ENCODE peak calls at places on chromosome 2, in seven cellular contexts. B, I, Q, Z, A, J and O are unnamed samples.

GRCh38 chr2:200479617-200480292 is 30.1 kb downstream of the KCTD18 start:
- DNase-seq in B (no peak), I (peak), Q (no peak), Z (no peak), A (peak), J (peak), O (no peak)

GRCh38 chr2:6917761-6918421 is 679 bp downstream of the RNF144A start:
- DNase-seq in B (no peak), I (no peak), Q (no peak), Z (no peak), A (no peak), J (no peak), O (no peak)

GRCh38 chr2:170929686-170930050 is 615 bp downstream of the GORASP2 start:
- DNase-seq in B (no peak), I (peak), Q (no peak), Z (peak), A (no peak), J (peak), O (no peak)

GRCh38 chr2:51018145-51018544 is 13.8 kb downstream of the NRXN1 start:
- DNase-seq in B (no peak), I (no peak), Q (no peak), Z (no peak), A (no peak), J (no peak), O (no peak)

GRCh38 chr2:18218160-18218933 is 339.9 kb downstream of the KCNS3 start:
- DNase-seq in B (no peak), I (no peak), Q (no peak), Z (no peak), A (no peak), J (no peak), O (no peak)

GRCh38 chr2:191217580-191217979 is 27.6 kb upstream of the MYO1B start:
- DNase-seq in B (no peak), I (peak), Q (no peak), Z (no peak), A (no peak), J (peak), O (no peak)

GRCh38 chr2:29235411-29235810 is 120.2 kb downstream of the CLIP4 start:
- DNase-seq in B (no peak), I (no peak), Q (no peak), Z (no peak), A (no peak), J (no peak), O (no peak)

GRCh38 chr2:169526451-169526850 is 16.9 kb downstream of the KLHL41 start:
- DNase-seq in B (no peak), I (no peak), Q (no peak), Z (no peak), A (no peak), J (peak), O (no peak)

GRCh38 chr2:20618468-20618885 is 32.4 kb downstream of the HS1BP3 start:
- DNase-seq in B (no peak), I (no peak), Q (no peak), Z (no peak), A (no peak), J (no peak), O (no peak)

GRCh38 chr2:213443952-213444351 is 159.7 kb downstream of the SPAG16 start:
- DNase-seq in B (no peak), I (no peak), Q (no peak), Z (no peak), A (no peak), J (no peak), O (no peak)

GRCh38 chr2:100903534-100904258 is 83.8 kb downstream of the NPAS2 start:
- DNase-seq in B (no peak), I (no peak), Q (peak), Z (no peak), A (no peak), J (peak), O (no peak)

GRCh38 chr2:70089220-70089945 is 2.1 kb downstream of the PCBP1 start:
- DNase-seq in B (no peak), I (peak), Q (no peak), Z (peak), A (no peak), J (no peak), O (no peak)

GRCh38 chr2:64859208-64860161 is 129.7 kb upstream of the SLC1A4 start:
- DNase-seq in B (peak), I (peak), Q (peak), Z (peak), A (peak), J (peak), O (no peak)

GRCh38 chr2:236943841-236944513 is 141.7 kb upstream of the COPS8 start:
- DNase-seq in B (no peak), I (no peak), Q (no peak), Z (no peak), A (no peak), J (no peak), O (no peak)

GRCh38 chr2:124967325-124967724 is 942.2 kb downstream of the CNTNAP5 start:
- DNase-seq in B (no peak), I (no peak), Q (no peak), Z (no peak), A (peak), J (no peak), O (no peak)

GRCh38 chr2:205734436-205734835 is 52.1 kb downstream of the NRP2 start:
- DNase-seq in B (no peak), I (peak), Q (no peak), Z (no peak), A (no peak), J (peak), O (no peak)

GRCh38 chr2:109715302-109715937 is 78.7 kb upstream of the RGPD5 start:
- DNase-seq in B (no peak), I (no peak), Q (no peak), Z (no peak), A (no peak), J (no peak), O (no peak)

GRCh38 chr2:39725401-39725800 is 53.7 kb downstream of the THUMPD2 start:
- DNase-seq in B (no peak), I (no peak), Q (no peak), Z (no peak), A (peak), J (no peak), O (no peak)

GRCh38 chr2:143754732-143755131 is 625.5 kb downstream of the ARHGAP15 start:
- DNase-seq in B (no peak), I (no peak), Q (no peak), Z (no peak), A (no peak), J (no peak), O (no peak)

GRCh38 chr2:170218456-170218855 is 40.5 kb downstream of the MYO3B start:
- DNase-seq in B (no peak), I (no peak), Q (no peak), Z (no peak), A (no peak), J (no peak), O (no peak)

GRCh38 chr2:190941571-190941970 is 61.0 kb downstream of the GLS start:
- DNase-seq in B (no peak), I (no peak), Q (no peak), Z (no peak), A (no peak), J (no peak), O (no peak)

GRCh38 chr2:95025406-95026319 is at the start of gene MAL:
- DNase-seq in B (no peak), I (no peak), Q (no peak), Z (no peak), A (no peak), J (no peak), O (peak)

GRCh38 chr2:393711-394696 is 106.1 kb upstream of the ALKAL2 start:
- DNase-seq in B (no peak), I (peak), Q (no peak), Z (peak), A (no peak), J (no peak), O (peak)

GRCh38 chr2:201130524-201131186 is 14.7 kb downstream of the CFLAR start:
- DNase-seq in B (no peak), I (peak), Q (no peak), Z (no peak), A (no peak), J (peak), O (no peak)

GRCh38 chr2:240596491-240596931 is 10.0 kb downstream of the CAPN10 start:
- DNase-seq in B (peak), I (no peak), Q (no peak), Z (no peak), A (no peak), J (no peak), O (no peak)

GRCh38 chr2:12032975-12033374 is 286.5 kb downstream of the LPIN1 start:
- DNase-seq in B (no peak), I (peak), Q (no peak), Z (no peak), A (no peak), J (peak), O (no peak)

DNA sequence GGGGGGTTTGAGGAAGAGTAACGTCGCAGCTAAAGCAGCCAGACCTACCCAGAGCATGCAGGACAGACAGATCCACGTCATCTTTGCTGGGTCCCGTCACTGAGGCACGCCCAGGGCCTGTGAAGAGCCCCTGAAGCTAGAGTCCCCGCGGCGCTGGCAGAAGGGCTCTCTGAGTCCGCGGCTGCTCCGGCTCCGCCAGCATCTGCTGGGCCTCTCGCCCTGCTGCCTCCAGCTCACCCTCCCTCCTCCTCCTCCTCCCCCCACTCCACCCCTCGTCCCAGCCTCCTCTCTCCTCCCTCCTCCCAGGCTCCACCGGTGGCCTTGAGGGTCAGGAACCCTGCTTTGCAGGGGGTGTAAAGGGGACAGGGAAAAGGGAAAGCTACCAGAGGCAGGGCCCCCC is at the start of gene TNS1:
- DNase-seq in B (no peak), I (peak), Q (peak), Z (no peak), A (no peak), J (peak), O (no peak)
- H3K4me3 ChIP-seq in B (peak), I (peak), Q (peak), Z (no peak), A (peak), J (peak), O (no peak)

DNA sequence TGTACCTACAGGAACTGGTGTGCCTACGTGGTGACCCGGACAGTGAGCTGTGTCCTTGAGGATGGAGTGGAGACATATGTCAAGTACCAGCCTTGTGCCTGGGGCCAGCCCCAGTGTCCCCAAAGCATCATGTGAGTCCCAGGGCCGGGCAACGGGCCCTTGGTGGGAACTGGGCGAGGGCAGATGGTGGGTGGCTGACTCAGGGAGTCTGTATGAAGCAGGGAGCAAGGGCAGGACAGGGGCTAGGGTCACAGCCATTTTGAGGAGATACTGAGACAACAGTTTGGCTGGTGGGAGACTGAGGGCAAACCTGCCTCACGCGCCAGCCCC is 1.7 kb downstream of the EMILIN1 start:
- DNase-seq in B (no peak), I (no peak), Q (no peak), Z (no peak), A (no peak), J (no peak), O (no peak)
- H3K4me3 ChIP-seq in B (peak), I (peak), Q (peak), Z (peak), A (peak), J (peak), O (no peak)

DNA sequence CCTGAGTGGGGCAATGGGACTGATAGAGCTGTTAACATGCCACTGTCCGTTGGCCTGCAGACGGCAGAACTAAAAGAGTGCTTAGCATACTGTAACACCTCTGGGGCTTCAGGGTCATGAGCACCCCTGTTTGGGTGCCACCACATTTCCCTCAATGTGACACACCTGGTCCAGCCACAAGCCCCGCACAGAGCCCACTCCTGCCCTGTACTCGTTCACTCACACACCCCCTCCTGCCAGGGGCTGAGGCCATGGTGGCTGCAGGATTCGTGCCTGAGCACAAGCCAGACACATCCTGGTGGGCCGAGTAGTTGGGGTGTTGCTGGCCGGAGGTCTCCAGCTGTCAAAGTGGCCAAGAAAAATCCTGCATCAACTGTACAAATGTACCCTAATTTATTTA is 4.4 kb upstream of the PPP4R3B start:
- DNase-seq in B (no peak), I (no peak), Q (no peak), Z (no peak), A (no peak), J (no peak), O (no peak)
- H3K4me3 ChIP-seq in B (no peak), I (no peak), Q (no peak), Z (no peak), A (no peak), J (no peak), O (no peak)

DNA sequence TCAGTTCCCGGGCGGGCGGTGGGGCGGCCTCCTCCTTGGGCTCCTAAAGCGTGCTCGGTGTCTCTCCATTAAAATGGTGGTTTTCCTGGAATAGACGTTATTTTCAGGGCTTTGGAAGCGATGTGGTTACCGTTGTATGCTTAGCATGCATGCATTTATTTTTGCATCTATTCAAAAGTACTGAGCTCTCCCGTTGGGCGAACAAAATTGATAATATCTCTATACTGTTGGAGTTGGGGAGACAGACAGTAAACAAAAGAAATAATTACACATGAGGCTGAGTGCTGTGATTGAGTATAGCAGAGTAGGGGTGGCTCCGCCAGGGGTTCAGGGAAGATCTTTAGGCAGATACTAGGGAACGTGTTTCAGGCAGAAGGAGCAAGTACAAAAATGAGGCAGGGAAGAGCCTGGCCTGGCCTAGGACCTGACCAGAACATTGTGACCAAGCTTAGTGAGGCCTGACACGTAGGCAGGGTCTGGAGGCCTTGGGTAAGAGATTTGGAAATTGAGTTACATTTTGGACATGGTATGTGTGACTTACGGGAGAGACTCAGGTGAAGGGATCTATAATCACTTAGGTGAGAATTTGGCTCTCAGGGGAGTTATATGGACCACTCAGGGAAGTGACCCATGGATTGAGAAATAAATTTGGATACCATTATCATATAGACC is 674 bp downstream of the NCAPH start:
- DNase-seq in B (no peak), I (no peak), Q (no peak), Z (no peak), A (no peak), J (no peak), O (no peak)
- H3K4me3 ChIP-seq in B (peak), I (peak), Q (peak), Z (peak), A (peak), J (peak), O (peak)

GRCh38 chr2:233674995-233675394 is 3.3 kb downstream of the UGT1A9 start:
- DNase-seq in B (no peak), I (no peak), Q (no peak), Z (no peak), A (no peak), J (no peak), O (no peak)

GRCh38 chr2:233671290-233672161 is at the start of gene UGT1A9:
- DNase-seq in B (no peak), I (no peak), Q (no peak), Z (no peak), A (no peak), J (no peak), O (no peak)

GRCh38 chr2:233676046-233676445 is 4.3 kb downstream of the UGT1A9 start:
- DNase-seq in B (no peak), I (peak), Q (no peak), Z (no peak), A (no peak), J (no peak), O (no peak)

GRCh38 chr2:233674314-233674713 is 2.6 kb downstream of the UGT1A9 start:
- DNase-seq in B (no peak), I (no peak), Q (no peak), Z (no peak), A (no peak), J (no peak), O (no peak)

GRCh38 chr2:233673896-233674295 is 2.2 kb downstream of the UGT1A9 start:
- DNase-seq in B (no peak), I (no peak), Q (no peak), Z (no peak), A (no peak), J (no peak), O (no peak)
- H3K4me3 ChIP-seq in B (no peak), I (no peak), Q (no peak), Z (no peak), A (no peak), J (no peak), O (no peak)

GRCh38 chr2:72915076-72915906 is 2.0 kb upstream of the EMX1 start:
- DNase-seq in B (no peak), I (no peak), Q (no peak), Z (no peak), A (no peak), J (no peak), O (no peak)
- H3K4me3 ChIP-seq in B (peak), I (no peak), Q (peak), Z (peak), A (no peak), J (no peak), O (peak)

DNA sequence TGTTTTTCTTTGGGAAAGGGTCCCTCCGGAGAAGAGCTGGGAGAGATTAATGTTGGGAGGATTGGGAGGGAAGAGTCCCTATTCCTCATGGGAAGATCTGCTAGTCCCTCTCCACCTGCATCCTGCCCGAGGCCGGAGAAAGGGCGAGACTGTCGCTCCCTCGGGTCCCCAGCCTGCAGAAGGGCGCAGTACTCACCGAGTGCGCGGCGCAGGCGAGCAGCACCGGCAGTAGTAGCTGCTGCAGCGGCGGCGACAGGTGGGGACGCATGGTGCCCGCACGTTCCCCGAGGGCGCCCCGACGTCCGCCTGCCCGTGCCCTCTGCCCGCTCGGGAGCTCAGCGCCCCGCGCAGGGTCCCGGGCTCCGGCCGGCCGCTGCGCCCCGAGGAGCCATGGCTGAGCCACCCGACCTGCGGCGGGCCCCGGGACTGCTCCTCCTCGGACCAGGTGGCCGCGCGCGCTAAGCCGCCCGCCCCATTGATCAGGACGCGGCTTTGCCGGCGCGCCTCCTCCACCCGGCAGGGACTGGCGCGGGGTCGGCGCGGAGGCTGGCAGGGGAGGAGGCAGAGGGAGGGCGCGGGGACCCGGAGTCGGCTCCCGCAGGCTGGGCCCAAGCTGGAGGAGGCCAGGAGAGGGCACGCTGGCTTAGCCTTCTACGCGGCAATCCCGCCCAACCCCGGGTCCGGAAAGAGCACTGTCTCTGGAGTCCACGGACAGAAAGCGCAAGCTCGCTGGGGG is at the start of gene SCTR:
- DNase-seq in B (no peak), I (no peak), Q (no peak), Z (no peak), A (no peak), J (no peak), O (no peak)
- H3K4me3 ChIP-seq in B (no peak), I (no peak), Q (no peak), Z (no peak), A (no peak), J (no peak), O (no peak)

DNA sequence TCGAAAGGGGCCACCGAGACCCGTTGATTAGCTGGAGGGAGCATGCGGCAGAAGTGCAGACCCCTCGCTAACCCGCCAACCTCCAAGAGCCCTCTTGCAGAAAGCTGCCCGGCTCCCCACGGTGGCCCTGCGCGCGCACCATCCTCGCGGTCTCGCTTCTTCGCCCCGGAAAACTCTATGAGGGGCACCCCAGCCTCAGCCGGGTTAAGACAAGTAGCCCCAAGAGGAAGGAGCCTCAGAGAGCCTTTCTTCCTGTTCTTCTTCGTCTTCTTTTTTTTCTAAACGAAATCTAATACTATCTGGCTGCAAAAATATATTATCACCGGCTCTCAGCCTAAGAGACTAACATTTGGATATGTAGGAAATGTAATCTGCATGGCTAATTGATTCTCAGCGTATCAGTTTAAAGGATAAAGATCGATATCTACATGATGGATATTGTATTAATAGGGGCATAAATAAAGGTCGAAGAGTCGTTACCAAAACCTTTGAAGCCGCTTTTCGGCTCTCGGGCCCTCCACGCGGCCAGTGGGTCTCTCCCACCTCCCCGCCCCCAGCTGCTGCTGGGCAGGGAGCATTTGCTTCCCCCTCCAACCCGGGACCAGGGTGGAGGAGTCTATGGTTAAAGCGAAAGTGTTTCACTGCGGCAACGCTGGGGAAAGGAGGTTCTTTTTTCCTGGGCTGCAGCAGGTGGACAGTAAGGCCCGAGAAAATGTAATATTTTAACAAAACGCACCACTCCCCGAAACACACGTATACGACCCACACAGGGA is 6.1 kb upstream of the PAX3 start:
- DNase-seq in B (no peak), I (peak), Q (no peak), Z (peak), A (no peak), J (no peak), O (no peak)
- H3K4me3 ChIP-seq in B (peak), I (peak), Q (no peak), Z (peak), A (no peak), J (peak), O (no peak)